ENCODE peak calls at places on chromosome 3, in five cellular contexts. Z, E, H, U and S are unnamed samples.

GRCh38 chr3:52651592-52651991 is 34.1 kb downstream of the PBRM1 start:
- DNase-seq in Z (no peak), E (no peak), H (no peak), U (no peak), S (no peak)

GRCh38 chr3:9088431-9089353 is 125.4 kb upstream of the RAD18 start:
- DNase-seq in Z (no peak), E (no peak), H (no peak), U (no peak), S (peak)

GRCh38 chr3:101182734-101183133 is 137.6 kb downstream of the IMPG2 start:
- DNase-seq in Z (no peak), E (no peak), H (no peak), U (no peak), S (no peak)

GRCh38 chr3:128969993-128970740 is 23.7 kb downstream of the CFAP92 start:
- DNase-seq in Z (peak), E (peak), H (peak), U (peak), S (peak)

GRCh38 chr3:73351423-73352071 is 273.2 kb downstream of the PDZRN3 start:
- DNase-seq in Z (no peak), E (no peak), H (no peak), U (no peak), S (no peak)

GRCh38 chr3:42853739-42854302 is 21.9 kb downstream of the CYP8B1 start:
- DNase-seq in Z (no peak), E (no peak), H (no peak), U (no peak), S (no peak)

GRCh38 chr3:190446492-190447301 is 3.0 kb downstream of the TMEM207 start:
- DNase-seq in Z (peak), E (no peak), H (no peak), U (no peak), S (no peak)

GRCh38 chr3:73284432-73284831 is 223.0 kb downstream of the EBLN2 start:
- DNase-seq in Z (no peak), E (no peak), H (peak), U (no peak), S (no peak)

GRCh38 chr3:26406636-26407035 is 215.9 kb upstream of the LRRC3B start:
- DNase-seq in Z (no peak), E (no peak), H (no peak), U (no peak), S (no peak)

GRCh38 chr3:157700405-157700804 is 197.2 kb upstream of the VEPH1 start:
- DNase-seq in Z (no peak), E (peak), H (peak), U (peak), S (no peak)

GRCh38 chr3:99929409-99930139 is 111.9 kb downstream of the CMSS1 start:
- DNase-seq in Z (no peak), E (no peak), H (no peak), U (no peak), S (peak)

GRCh38 chr3:151197228-151197627 is 5.8 kb downstream of the GPR171 start:
- DNase-seq in Z (no peak), E (no peak), H (no peak), U (no peak), S (no peak)

GRCh38 chr3:77348244-77348855 is 308.5 kb downstream of the ROBO2 start:
- DNase-seq in Z (peak), E (no peak), H (peak), U (peak), S (peak)

GRCh38 chr3:123816673-123817207 is 67.4 kb downstream of the MYLK start:
- DNase-seq in Z (no peak), E (no peak), H (no peak), U (no peak), S (no peak)

GRCh38 chr3:195587406-195587805 is 3.7 kb upstream of the APOD start:
- DNase-seq in Z (no peak), E (no peak), H (no peak), U (no peak), S (no peak)

GRCh38 chr3:82103241-82103640 is 341.8 kb upstream of the GBE1 start:
- DNase-seq in Z (no peak), E (no peak), H (no peak), U (no peak), S (no peak)

GRCh38 chr3:153245661-153246060 is 83.6 kb downstream of the RAP2B start:
- DNase-seq in Z (no peak), E (no peak), H (no peak), U (no peak), S (no peak)

GRCh38 chr3:186962445-186962844 is 32.1 kb downstream of the ST6GAL1 start:
- DNase-seq in Z (no peak), E (no peak), H (no peak), U (no peak), S (no peak)

GRCh38 chr3:29338981-29339833 is 58.3 kb downstream of the RBMS3 start:
- DNase-seq in Z (no peak), E (no peak), H (no peak), U (no peak), S (no peak)

GRCh38 chr3:35413483-35413882 is 225.8 kb upstream of the ARPP21 start:
- DNase-seq in Z (no peak), E (no peak), H (no peak), U (no peak), S (no peak)

GRCh38 chr3:150063237-150063636 is 92.5 kb upstream of the PFN2 start:
- DNase-seq in Z (no peak), E (no peak), H (no peak), U (no peak), S (no peak)

GRCh38 chr3:172029425-172030128 is 9.8 kb upstream of the FNDC3B start:
- DNase-seq in Z (no peak), E (no peak), H (no peak), U (no peak), S (no peak)

GRCh38 chr3:184229424-184230080 is at the start of gene VWA5B2:
- DNase-seq in Z (peak), E (peak), H (peak), U (peak), S (peak)

GRCh38 chr3:15291589-15292541 is 40.5 kb downstream of the SH3BP5 start:
- DNase-seq in Z (peak), E (no peak), H (no peak), U (peak), S (no peak)

GRCh38 chr3:126261037-126261436 is 80.7 kb upstream of the ALDH1L1 start:
- DNase-seq in Z (peak), E (no peak), H (peak), U (no peak), S (peak)

GRCh38 chr3:177141899-177142651 is 55.2 kb downstream of the TBL1XR1 start:
- DNase-seq in Z (no peak), E (no peak), H (no peak), U (peak), S (no peak)

GRCh38 chr3:134704556-134704955 is 53.7 kb upstream of the KY start:
- DNase-seq in Z (no peak), E (no peak), H (no peak), U (no peak), S (no peak)

GRCh38 chr3:193897288-193897687 is 238.7 kb upstream of the HES1 start:
- DNase-seq in Z (no peak), E (no peak), H (no peak), U (no peak), S (no peak)

GRCh38 chr3:66393486-66394260 is 107.1 kb downstream of the LRIG1 start:
- DNase-seq in Z (peak), E (no peak), H (no peak), U (no peak), S (no peak)

GRCh38 chr3:24235121-24235520 is 259.5 kb downstream of the THRB start:
- DNase-seq in Z (no peak), E (peak), H (no peak), U (peak), S (peak)

GRCh38 chr3:136042608-136043221 is 77.2 kb downstream of the PPP2R3A start:
- DNase-seq in Z (peak), E (peak), H (peak), U (peak), S (peak)

GRCh38 chr3:132488136-132488535 is 70.8 kb downstream of the DNAJC13 start:
- DNase-seq in Z (peak), E (no peak), H (no peak), U (no peak), S (no peak)

GRCh38 chr3:63135362-63135761 is 142.7 kb upstream of the SYNPR start:
- DNase-seq in Z (no peak), E (no peak), H (peak), U (no peak), S (no peak)

GRCh38 chr3:157746391-157746790 is 243.2 kb upstream of the VEPH1 start:
- DNase-seq in Z (no peak), E (no peak), H (no peak), U (no peak), S (no peak)

GRCh38 chr3:177150970-177151627 is 46.2 kb downstream of the TBL1XR1 start:
- DNase-seq in Z (peak), E (peak), H (no peak), U (no peak), S (peak)

GRCh38 chr3:66492672-66493071 is 8.2 kb downstream of the LRIG1 start:
- DNase-seq in Z (peak), E (no peak), H (no peak), U (no peak), S (no peak)

DNA sequence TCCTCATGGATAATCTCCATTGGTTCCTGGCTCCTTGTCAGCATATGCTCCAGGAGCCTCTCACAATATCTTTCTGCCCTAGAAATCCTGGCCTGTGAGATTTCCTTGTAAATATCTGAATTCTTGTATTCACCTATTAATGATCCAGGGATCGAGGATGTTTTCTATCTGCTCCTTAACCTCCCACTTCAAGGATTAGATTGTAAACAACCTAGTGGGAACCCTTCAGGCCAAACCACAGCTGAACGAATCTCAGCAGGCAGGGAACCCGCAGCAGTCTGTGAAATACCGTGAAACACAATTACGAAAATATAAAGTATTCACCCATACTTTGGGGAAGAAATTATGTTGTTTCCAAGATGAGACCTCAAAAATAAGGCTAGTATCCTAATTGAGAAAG is 215.9 kb downstream of the TIGIT start:
- DNase-seq in Z (no peak), E (no peak), H (no peak), U (no peak), S (no peak)
- TF ChIP-seq EZH2 in Z (no peak), E (no peak), H (no peak), U (no peak), S (no peak)

GRCh38 chr3:137762674-137763593 is 1.2 kb upstream of the SOX14 start:
- DNase-seq in Z (no peak), E (no peak), H (no peak), U (no peak), S (no peak)
- TF ChIP-seq EZH2 in Z (no peak), E (no peak), H (peak), U (no peak), S (no peak)

GRCh38 chr3:71787851-71788405 is 3.0 kb upstream of the PROK2 start:
- DNase-seq in Z (no peak), E (no peak), H (no peak), U (no peak), S (no peak)

GRCh38 chr3:71786551-71786950 is 1.6 kb upstream of the PROK2 start:
- DNase-seq in Z (no peak), E (no peak), H (no peak), U (no peak), S (no peak)

GRCh38 chr3:71784914-71785593 is at the start of gene PROK2:
- DNase-seq in Z (no peak), E (no peak), H (peak), U (no peak), S (peak)

GRCh38 chr3:71784201-71784913 is 591 bp downstream of the PROK2 start:
- DNase-seq in Z (no peak), E (no peak), H (peak), U (no peak), S (no peak)

DNA sequence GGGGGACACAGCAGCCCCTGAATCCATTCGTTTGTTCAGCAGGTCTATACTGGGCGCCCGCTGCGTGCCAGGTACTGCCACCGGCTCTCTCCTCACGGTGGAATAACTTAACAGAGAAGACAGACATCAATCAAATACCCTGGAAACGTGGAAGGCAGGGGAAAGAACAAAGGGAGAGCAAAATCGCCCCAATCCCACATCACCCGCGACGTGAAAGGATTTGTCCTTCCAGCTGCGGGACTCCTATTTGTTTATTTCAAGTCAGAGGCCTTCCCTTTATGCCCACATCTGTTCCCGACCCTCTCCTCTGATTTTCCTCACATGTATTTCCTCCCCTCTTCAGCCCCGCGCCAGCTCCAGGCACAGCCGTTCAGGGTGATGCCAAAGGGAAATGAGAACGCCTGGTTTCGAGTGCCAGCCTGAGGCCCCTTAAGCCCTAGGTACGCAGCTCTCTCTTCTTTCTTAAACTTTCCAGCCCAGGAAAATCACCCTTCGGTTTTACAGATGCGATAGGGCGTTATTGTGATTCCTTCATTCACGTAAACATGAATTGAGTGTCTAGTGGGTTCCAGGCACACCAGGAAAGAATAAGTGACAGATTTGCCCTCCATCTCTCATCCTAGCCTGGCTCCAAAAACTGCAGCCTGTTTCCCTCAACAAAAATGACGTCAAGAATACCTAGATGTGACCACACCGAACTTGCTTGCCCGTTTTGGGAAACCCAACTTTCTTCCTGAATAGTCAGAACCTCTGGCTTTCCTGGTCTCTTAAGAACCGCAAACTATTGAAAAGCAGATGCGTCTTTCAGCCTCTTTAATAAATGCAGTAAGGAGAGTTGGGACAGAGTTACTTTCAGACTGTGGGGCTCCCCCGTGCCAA is 885 bp upstream of the PROK2 start:
- DNase-seq in Z (no peak), E (no peak), H (no peak), U (no peak), S (no peak)
- TF ChIP-seq EZH2 in Z (peak), E (no peak), H (peak), U (no peak), S (peak)

DNA sequence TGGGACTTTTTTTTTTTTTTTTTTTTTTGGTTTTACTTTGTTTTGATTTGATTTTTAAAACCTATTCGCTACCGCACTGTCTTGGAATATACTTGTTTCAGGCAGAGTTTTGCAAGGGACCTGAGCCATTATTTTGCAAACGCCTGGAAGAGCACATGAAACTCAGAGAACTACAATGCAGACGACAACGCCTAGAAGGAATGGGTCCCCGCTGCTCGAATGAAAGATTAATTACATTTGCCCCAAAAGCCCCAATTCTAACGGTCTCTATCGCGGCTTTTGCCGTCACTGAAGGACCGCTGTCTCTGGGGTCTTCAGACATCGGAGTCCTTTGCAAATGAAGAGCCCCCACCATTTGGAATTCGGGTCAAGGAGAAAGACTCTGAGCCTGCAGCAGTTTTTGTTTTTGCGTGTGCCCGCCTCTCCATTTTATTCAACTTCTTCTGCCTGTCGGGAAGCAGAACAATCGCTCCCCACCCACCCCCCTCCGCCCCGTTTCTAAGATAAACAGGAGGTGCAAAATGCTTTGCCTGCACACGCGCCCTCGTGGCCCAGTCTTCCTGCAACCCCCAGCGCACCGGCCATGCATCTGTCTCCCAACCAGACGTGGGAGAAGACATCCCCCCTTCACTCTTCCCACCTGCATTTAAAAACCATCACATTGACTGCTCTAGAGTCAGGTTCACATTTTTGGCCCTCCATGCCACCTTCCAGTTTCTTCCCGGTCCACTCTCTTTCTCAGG is 13.5 kb downstream of the SOX2 start:
- DNase-seq in Z (no peak), E (no peak), H (peak), U (no peak), S (no peak)
- TF ChIP-seq EZH2 in Z (no peak), E (no peak), H (no peak), U (no peak), S (peak)

GRCh38 chr3:13415236-13416001 is 4.7 kb downstream of the NUP210 start:
- DNase-seq in Z (no peak), E (no peak), H (no peak), U (no peak), S (no peak)

GRCh38 chr3:13416002-13416793 is 3.9 kb downstream of the NUP210 start:
- DNase-seq in Z (no peak), E (no peak), H (peak), U (no peak), S (no peak)

GRCh38 chr3:13420817-13421755 is 964 bp upstream of the NUP210 start:
- DNase-seq in Z (no peak), E (no peak), H (no peak), U (peak), S (no peak)

GRCh38 chr3:13420051-13420816 is at the start of gene NUP210:
- DNase-seq in Z (no peak), E (no peak), H (peak), U (peak), S (peak)

GRCh38 chr3:13419356-13420050 is 619 bp downstream of the NUP210 start:
- DNase-seq in Z (no peak), E (no peak), H (peak), U (peak), S (peak)
- TF ChIP-seq EZH2 in Z (peak), E (no peak), H (no peak), U (no peak), S (no peak)

DNA sequence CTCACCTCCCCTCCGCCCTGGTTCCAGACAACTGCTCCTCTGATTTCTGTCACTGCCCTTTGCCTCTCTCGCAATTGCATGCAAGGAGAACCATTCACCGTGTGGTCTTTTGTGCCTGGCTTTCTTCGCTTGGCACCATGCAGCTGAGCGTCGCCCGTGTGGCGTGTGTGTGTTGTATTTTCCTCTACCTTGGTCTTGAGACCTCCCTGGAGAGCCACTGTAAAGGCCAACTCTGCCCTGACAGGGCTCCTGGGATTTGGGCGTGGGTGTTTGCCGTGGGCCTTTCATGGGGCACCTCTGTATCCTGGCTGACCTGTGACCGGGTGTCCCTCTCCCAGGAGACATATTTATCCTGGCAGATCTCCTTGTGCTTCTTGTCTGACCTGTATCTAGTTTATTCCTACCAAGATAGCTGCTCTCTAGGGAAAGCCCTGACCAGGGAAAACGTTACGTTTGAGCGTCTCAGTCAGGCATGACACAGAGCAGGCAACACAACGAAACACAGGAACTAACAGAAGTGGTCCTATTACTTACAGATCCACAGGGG is 2.0 kb upstream of the PIGZ start:
- DNase-seq in Z (no peak), E (no peak), H (no peak), U (no peak), S (no peak)
- TF ChIP-seq EZH2 in Z (no peak), E (no peak), H (no peak), U (no peak), S (no peak)

GRCh38 chr3:196968233-196969000 is at the start of gene PIGZ:
- DNase-seq in Z (peak), E (no peak), H (peak), U (peak), S (peak)
- TF ChIP-seq EZH2 in Z (no peak), E (no peak), H (peak), U (no peak), S (peak)